ENCODE peak calls at places on chromosome 21, in four cellular contexts. M is K562, F is GM12891, J is GM12878. D is an unnamed sample.

GRCh38 chr21:26686278-26686677 is 113.2 kb upstream of the CYYR1 start:
- DNase-seq in M (no peak), J (no peak), F (no peak), D (peak)

GRCh38 chr21:20272791-20273362 is 725.3 kb upstream of the NCAM2 start:
- DNase-seq in J (no peak), M (peak), F (no peak), D (no peak)

GRCh38 chr21:38505654-38506523 is 7.6 kb upstream of the ERG start:
- DNase-seq in J (no peak), M (peak), F (peak), D (peak)

GRCh38 chr21:34612056-34612455 is 2.9 kb downstream of the RCAN1 start:
- DNase-seq in M (no peak), F (no peak), J (no peak), D (no peak)

GRCh38 chr21:18722193-18722592 is 318.6 kb upstream of the TMPRSS15 start:
- DNase-seq in J (no peak), F (no peak), M (no peak), D (no peak)

GRCh38 chr21:33047231-33047630 is 21.5 kb downstream of the OLIG2 start:
- DNase-seq in J (no peak), F (no peak), M (no peak), D (no peak)

GRCh38 chr21:42010507-42011493 is 640 bp upstream of the ZBTB21 start:
- DNase-seq in F (no peak), J (no peak), M (peak), D (peak)

GRCh38 chr21:19268634-19269138 is 865.1 kb upstream of the TMPRSS15 start:
- DNase-seq in J (no peak), F (no peak), M (no peak), D (no peak)

GRCh38 chr21:22575165-22575584 is 1577.0 kb downstream of the NCAM2 start:
- DNase-seq in J (no peak), M (peak), F (no peak), D (peak)

GRCh38 chr21:41568606-41569385 is 60.8 kb upstream of the TMPRSS2 start:
- DNase-seq in F (no peak), M (no peak), J (no peak), D (no peak)

GRCh38 chr21:33762798-33763572 is 120.7 kb downstream of the ITSN1 start:
- DNase-seq in J (no peak), F (no peak), M (no peak), D (no peak)

GRCh38 chr21:26801524-26801923 is 43.7 kb downstream of the ADAMTS1 start:
- DNase-seq in M (no peak), F (no peak), J (no peak), D (no peak)

GRCh38 chr21:38806942-38807284 is 1.2 kb downstream of the ETS2 start:
- DNase-seq in M (peak), F (no peak), J (no peak), D (no peak)

GRCh38 chr21:17406202-17406601 is 106.6 kb upstream of the CXADR start:
- DNase-seq in M (no peak), J (no peak), F (no peak), D (no peak)

GRCh38 chr21:33042812-33043211 is 17.1 kb downstream of the OLIG2 start:
- DNase-seq in M (no peak), F (no peak), J (no peak), D (no peak)

GRCh38 chr21:42460391-42461184 is 35.4 kb downstream of the RSPH1 start:
- DNase-seq in F (no peak), M (no peak), J (peak), D (no peak)

GRCh38 chr21:34878940-34879339 is 170.2 kb downstream of the RUNX1 start:
- DNase-seq in F (no peak), M (no peak), J (no peak), D (no peak)

GRCh38 chr21:17114019-17114418 is 398.8 kb upstream of the CXADR start:
- DNase-seq in F (no peak), J (no peak), M (no peak), D (no peak)

GRCh38 chr21:41597811-41598231 is 89.9 kb upstream of the TMPRSS2 start:
- DNase-seq in F (no peak), M (no peak), J (no peak), D (no peak)

GRCh38 chr21:39184050-39184980 is 1.1 kb upstream of the PSMG1 start:
- DNase-seq in M (peak), J (no peak), F (no peak), D (no peak)

GRCh38 chr21:34179204-34179935 is 106.0 kb downstream of the MRPS6 start:
- DNase-seq in F (no peak), J (no peak), M (no peak), D (no peak)

GRCh38 chr21:38379171-38379570 is 119.1 kb downstream of the ERG start:
- DNase-seq in J (no peak), M (no peak), F (no peak), D (no peak)

GRCh38 chr21:27250386-27250785 is 283.5 kb upstream of the ADAMTS5 start:
- DNase-seq in M (no peak), J (no peak), F (no peak), D (no peak)

GRCh38 chr21:42663860-42664535 is 10.6 kb downstream of the PDE9A start:
- DNase-seq in M (no peak), J (no peak), F (no peak), D (no peak)

GRCh38 chr21:22516230-22516629 is 1518.0 kb downstream of the NCAM2 start:
- DNase-seq in M (no peak), J (no peak), F (no peak), D (peak)

GRCh38 chr21:42614811-42615342 is 38.5 kb upstream of the PDE9A start:
- DNase-seq in M (peak), F (no peak), J (no peak), D (peak)

GRCh38 chr21:16588433-16588860 is 858.7 kb downstream of the USP25 start:
- DNase-seq in F (no peak), M (no peak), J (no peak), D (no peak)

GRCh38 chr21:42061866-42062542 is 9.1 kb upstream of the UMODL1 start:
- DNase-seq in J (no peak), F (peak), M (no peak), D (peak)

GRCh38 chr21:25005388-25005787 is 601.9 kb downstream of the MRPL39 start:
- DNase-seq in J (no peak), M (no peak), F (no peak), D (peak)

GRCh38 chr21:33847586-33848251 is 67.9 kb downstream of the ATP5PO start:
- DNase-seq in F (no peak), J (no peak), M (no peak), D (no peak)

GRCh38 chr21:32377506-32377905 is 15.3 kb downstream of the URB1 start:
- DNase-seq in F (no peak), J (no peak), M (no peak), D (no peak)

GRCh38 chr21:14886001-14886400 is 178.8 kb downstream of the NRIP1 start:
- DNase-seq in M (no peak), F (no peak), J (no peak), D (no peak)

GRCh38 chr21:14883351-14883750 is 181.4 kb downstream of the NRIP1 start:
- DNase-seq in J (no peak), F (no peak), M (peak), D (no peak)

GRCh38 chr21:14889080-14889805 is 175.6 kb downstream of the NRIP1 start:
- DNase-seq in F (no peak), M (no peak), J (no peak), D (no peak)

GRCh38 chr21:14890141-14890540 is 174.7 kb downstream of the NRIP1 start:
- DNase-seq in M (no peak), J (no peak), F (no peak), D (no peak)

DNA sequence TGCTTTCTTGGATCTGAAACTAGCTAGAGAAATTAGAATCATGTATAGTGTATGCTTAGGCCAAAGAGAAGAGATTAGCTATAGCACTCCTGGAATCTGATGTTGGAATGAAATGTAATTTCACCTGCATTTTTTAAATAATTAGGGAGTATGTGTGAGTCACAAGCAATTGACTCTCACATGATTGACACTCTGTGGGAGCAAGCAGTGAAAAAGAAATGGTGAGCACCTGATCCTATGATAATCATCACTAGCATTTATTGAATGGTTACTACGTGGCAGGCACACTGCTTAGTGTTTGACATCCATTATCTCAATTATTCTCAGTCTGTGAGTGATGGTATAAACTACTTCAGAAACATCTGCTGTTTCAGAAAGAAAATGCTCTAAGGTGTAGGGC is 176.6 kb downstream of the NRIP1 start:
- DNase-seq in F (no peak), M (no peak), J (no peak), D (no peak)
- TF ChIP-seq SPI1 in F (no peak), M (no peak), J (no peak), D (no peak)

DNA sequence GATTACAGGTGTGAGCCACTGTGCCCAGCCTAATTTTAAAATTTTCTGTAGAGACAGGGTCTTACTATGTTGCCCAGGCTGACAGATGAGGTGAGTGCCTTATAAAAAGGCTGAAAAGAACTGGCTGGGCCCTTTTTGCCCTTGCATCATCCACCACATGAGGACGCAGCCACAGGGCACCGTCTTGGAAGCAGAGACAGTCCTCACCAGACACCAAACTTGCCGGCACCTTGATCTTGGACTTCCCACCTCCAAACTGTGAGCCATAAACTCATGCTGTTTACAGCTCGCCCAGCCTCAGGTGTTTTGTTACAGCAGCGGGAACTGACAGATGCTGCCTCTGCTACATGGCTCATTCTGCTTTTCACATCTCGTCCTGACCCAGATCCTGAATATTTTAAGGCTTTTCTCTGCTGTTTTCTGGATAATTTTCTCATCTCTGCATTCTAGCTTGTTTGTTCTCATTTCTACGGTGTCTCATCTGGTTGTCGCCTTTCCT is 19.1 kb upstream of the PCBP3 start:
- DNase-seq in J (no peak), F (no peak), M (no peak), D (no peak)
- TF ChIP-seq SPI1 in J (no peak), F (no peak), M (no peak), D (no peak)

DNA sequence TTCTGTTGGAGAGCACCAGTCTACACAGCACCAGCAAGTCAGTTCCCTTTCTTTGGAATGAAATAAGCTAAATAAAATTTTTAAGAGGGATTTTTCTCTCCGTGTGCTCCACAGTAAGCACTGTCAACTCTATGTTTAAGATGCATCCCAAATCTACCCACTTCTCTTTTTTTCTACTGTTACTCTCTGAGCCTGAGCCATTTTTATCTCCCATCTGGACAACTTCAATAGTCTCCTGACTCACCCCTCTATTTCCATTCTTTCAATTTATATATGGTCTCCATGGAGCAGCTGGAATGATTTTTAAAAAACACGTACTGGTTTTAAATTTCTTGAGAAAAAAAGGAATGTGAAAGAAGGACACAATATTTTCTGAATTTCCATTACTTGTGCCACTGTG is 24.7 kb upstream of the CCT8 start:
- DNase-seq in M (no peak), J (no peak), F (no peak), D (no peak)
- TF ChIP-seq SPI1 in M (peak), J (no peak), F (peak), D (peak)

GRCh38 chr21:31342328-31342727 is 1.7 kb downstream of the TIAM1 start:
- DNase-seq in M (no peak), F (no peak), J (no peak), D (no peak)
- TF ChIP-seq SPI1 in M (peak), F (no peak), J (peak), D (peak)

DNA sequence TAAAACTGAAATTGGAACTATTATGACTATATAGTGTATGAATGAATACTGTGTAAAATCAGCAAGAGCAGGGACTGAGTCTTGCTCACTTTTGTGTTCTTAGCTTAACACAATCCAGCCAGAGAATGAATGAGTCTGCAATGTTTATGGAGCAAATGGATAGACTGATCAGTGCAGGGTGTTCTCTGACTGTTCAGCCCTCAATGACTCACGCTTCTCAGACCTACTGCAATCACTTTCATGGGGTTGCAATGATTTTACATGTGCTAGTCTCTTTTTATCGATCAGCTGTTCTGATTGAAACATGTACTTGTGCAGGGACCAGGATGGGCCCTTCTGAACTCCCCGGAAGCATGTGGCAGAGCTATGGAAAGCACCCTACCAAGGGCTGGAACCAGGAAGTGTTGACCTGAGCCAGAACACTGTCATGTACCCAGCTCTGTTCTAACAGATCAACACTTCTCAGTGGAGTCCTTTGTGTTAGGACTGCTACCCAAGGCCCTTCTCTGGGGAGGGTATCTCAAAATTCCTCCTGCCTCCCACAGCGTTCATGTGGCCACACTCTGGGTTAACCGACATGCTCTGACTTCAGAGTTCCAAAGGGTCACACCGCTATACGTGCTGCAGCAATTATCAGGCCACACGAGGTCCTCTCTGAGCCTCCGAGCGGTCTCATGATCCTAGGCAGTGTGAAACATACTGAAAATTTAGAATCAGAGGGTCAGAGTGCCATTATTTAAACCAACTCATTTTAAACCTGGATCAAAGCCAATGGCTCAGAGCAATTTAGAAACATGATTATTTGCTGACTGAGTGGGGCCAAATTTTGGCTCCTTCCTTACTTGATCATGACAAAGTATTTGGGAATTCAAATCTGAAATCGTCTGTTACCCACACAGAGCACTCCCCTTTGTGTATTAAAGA is 35.2 kb downstream of the GRIK1 start:
- DNase-seq in F (no peak), J (no peak), M (peak), D (no peak)
- TF ChIP-seq SPI1 in F (no peak), J (no peak), M (no peak), D (no peak)

DNA sequence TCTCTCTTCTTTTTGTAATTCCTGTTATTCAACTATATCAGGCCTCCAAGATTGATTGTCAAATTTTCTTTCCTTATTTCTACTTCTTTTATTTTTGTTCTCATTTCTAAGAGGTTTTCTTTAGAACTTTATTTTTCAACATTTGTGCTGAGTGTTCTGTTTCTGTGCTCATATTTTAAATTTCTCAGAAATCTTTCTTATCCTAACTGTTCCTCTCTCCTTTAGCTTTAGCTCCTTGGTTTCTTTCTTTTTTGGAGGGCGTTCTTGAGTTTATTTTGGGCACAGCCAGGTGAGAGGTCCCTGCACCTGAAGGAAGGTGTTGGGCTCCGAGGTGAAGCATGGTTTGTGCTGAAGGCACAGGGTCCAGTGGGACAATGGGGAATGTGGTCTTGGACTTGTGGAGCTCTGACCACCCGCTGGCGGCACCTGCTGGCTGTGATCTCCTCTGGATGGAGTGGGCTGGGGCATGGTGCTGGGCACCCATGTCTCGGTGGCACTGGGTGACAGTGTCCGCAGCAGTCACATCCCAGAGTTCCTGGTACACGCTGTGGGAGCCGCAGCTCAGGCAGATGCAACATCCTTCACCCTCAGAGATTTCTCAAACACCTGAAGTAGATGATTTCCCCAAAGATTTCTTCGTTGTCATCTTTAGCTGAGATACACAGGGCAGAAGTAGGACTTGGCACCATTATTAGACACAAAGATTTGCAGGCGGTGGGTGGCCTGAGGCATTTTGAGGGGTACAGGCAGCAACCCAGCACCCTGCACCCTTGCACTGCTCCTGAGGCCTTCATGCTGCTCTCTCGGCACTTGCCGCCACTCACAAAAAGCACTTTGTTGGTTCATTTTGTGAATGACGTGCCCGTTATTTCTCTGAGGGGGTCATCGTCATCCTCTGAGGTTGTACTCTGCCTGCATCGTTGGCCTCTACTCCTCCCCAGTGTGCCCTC is 38.2 kb upstream of the DIP2A start:
- DNase-seq in F (no peak), M (no peak), J (no peak), D (no peak)
- TF ChIP-seq SPI1 in F (no peak), M (no peak), J (no peak), D (no peak)

GRCh38 chr21:30986966-30987365 is 51.3 kb downstream of the KRTAP19-8 start:
- DNase-seq in J (no peak), M (no peak), F (no peak), D (no peak)
- TF ChIP-seq SPI1 in J (no peak), M (no peak), F (no peak), D (no peak)

GRCh38 chr21:43748622-43749021 is 27.5 kb downstream of the CSTB start:
- DNase-seq in M (no peak), F (no peak), J (no peak), D (no peak)

GRCh38 chr21:43749686-43750262 is 26.3 kb downstream of the CSTB start:
- DNase-seq in M (no peak), J (no peak), F (no peak), D (no peak)

GRCh38 chr21:43744725-43745124 is 25.8 kb downstream of the PDXK start:
- DNase-seq in J (no peak), F (no peak), M (no peak), D (no peak)

GRCh38 chr21:43743934-43744333 is 25.0 kb downstream of the PDXK start:
- DNase-seq in F (no peak), J (no peak), M (no peak), D (no peak)

DNA sequence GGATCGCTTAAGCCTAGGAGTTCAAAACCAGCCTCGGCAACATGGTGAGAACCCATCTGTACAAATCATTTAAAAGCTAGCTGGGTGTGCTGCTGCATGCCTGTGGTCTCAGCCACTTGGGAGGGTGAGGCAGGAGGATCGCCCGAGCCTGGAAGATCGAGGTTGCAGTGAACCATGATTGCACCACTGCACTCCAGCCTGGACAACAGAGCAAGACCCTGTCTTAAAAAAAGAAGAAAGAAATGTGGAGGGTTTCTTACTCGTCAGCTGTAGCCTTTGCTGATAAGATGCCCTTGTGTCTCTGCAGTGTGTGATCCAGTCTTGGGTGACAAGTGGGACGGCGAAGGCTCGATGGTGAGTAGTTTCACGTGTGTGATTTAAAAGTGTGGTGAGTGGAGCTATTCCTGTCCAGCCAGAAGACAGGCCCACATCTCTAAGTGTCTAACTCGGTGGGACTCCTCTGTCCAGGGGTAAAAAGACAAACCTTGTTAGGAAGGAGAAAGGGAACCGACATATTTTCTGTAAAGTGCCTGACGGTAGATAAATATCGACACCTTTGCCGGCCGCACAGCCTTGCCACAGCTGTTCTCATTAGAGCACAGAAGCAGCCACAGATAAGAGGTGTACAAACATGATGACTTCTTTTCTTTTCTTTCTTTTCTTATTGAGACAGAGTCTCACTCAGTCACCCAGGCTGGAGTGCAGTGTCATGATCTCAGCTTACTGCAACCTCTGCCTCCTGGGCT is 27.0 kb downstream of the PDXK start:
- DNase-seq in M (peak), J (no peak), F (no peak), D (no peak)
- TF ChIP-seq SPI1 in M (no peak), J (no peak), F (no peak), D (no peak)

D was measured in HL-60.